ENCODE peak calls at places on chromosomes 13 and 19, in six cellular contexts. G, F, Y, A, W and O are unnamed samples.
A peak's percentile ranks its signal among the peaks of the same experiment; 100 is the strongest.

GRCh38 chr19:33143897-33144405 is 12.0 kb downstream of the WDR88 start:
- DNase-seq in A (no peak), F (peak; percentile 79), Y (peak; percentile 79), G (peak; percentile 57), W (peak; percentile 75), O (peak; percentile 83)

GRCh38 chr19:7944177-7944761 is 803 bp upstream of the TIMM44 start:
- DNase-seq in F (peak; percentile 90), A (peak; percentile 98), Y (peak; percentile 94), W (peak; percentile 87), G (peak; percentile 89), O (peak; percentile 94)

GRCh38 chr13:36875431-36875830 is 44.6 kb downstream of the SMAD9 start:
- DNase-seq in G (no peak), A (no peak), Y (no peak), W (no peak), F (no peak), O (no peak)

GRCh38 chr19:42028304-42029216 is 34.5 kb upstream of the ATP1A3 start:
- DNase-seq in Y (peak; percentile 69), G (no peak), F (peak; percentile 47), W (peak; percentile 38), A (no peak), O (peak; percentile 85)

GRCh38 chr19:1081301-1082164 is 13.6 kb downstream of the POLR2E start:
- DNase-seq in G (no peak), A (no peak), W (no peak), F (peak; percentile 57), Y (peak; percentile 76), O (peak; percentile 75)

GRCh38 chr13:101242720-101243119 is 173.6 kb downstream of the NALCN start:
- DNase-seq in F (no peak), A (no peak), G (no peak), W (no peak), Y (no peak), O (no peak)

GRCh38 chr19:33532859-33533455 is 11.4 kb upstream of the PEPD start:
- DNase-seq in G (no peak), A (no peak), F (no peak), Y (peak; percentile 57), W (no peak), O (peak; percentile 88)

GRCh38 chr13:50353651-50354415 is 338.6 kb downstream of the KCNRG start:
- DNase-seq in G (no peak), A (peak; percentile 85), Y (no peak), F (no peak), W (no peak), O (no peak)

GRCh38 chr13:44277459-44277858 is 96.2 kb upstream of the SERP2 start:
- DNase-seq in F (no peak), W (no peak), G (no peak), Y (no peak), A (no peak), O (no peak)

GRCh38 chr13:110876592-110876991 is 38.3 kb downstream of the ANKRD10 start:
- DNase-seq in W (no peak), Y (no peak), A (no peak), G (no peak), F (no peak), O (peak; percentile 88)

GRCh38 chr19:47374876-47375693 is 26.0 kb downstream of the DHX34 start:
- DNase-seq in A (no peak), G (no peak), F (no peak), W (no peak), Y (no peak), O (no peak)

GRCh38 chr19:33417751-33418150 is 44.2 kb downstream of the CEBPG start:
- DNase-seq in F (peak; percentile 53), A (no peak), G (no peak), W (no peak), Y (no peak), O (no peak)

GRCh38 chr13:49376121-49376520 is 67.7 kb downstream of the CAB39L start:
- DNase-seq in A (no peak), W (no peak), G (no peak), F (no peak), Y (no peak), O (no peak)

GRCh38 chr13:27283906-27284523 is 13.4 kb downstream of the RASL11A start:
- DNase-seq in Y (no peak), W (peak; percentile 23), G (no peak), F (no peak), A (no peak), O (no peak)

GRCh38 chr13:106525865-106526264 is 9.6 kb downstream of the EFNB2 start:
- DNase-seq in W (no peak), A (no peak), F (no peak), G (no peak), Y (no peak), O (peak; percentile 53)

GRCh38 chr19:12834976-12835757 is 788 bp upstream of the RTBDN start:
- DNase-seq in Y (peak; percentile 57), F (no peak), G (peak; percentile 30), W (peak; percentile 42), A (no peak), O (peak; percentile 90)

GRCh38 chr13:78298657-78299056 is 304.7 kb downstream of the POU4F1 start:
- DNase-seq in W (no peak), G (no peak), Y (no peak), F (no peak), A (no peak), O (no peak)

GRCh38 chr19:31351212-31352193 is 2.3 kb upstream of the TSHZ3 start:
- DNase-seq in Y (peak; percentile 68), F (peak; percentile 74), A (no peak), W (no peak), G (peak; percentile 74), O (peak; percentile 62)

GRCh38 chr19:15280915-15281683 is 48.9 kb upstream of the EPHX3 start:
- DNase-seq in F (peak; percentile 92), G (peak; percentile 80), Y (peak; percentile 96), W (peak; percentile 69), A (peak; percentile 97), O (no peak)

GRCh38 chr19:13092608-13093260 is 9.9 kb downstream of the LYL1 start:
- DNase-seq in G (peak; percentile 61), Y (no peak), W (no peak), A (no peak), F (no peak), O (no peak)

GRCh38 chr13:100409132-100409531 is 179.5 kb downstream of the GGACT start:
- DNase-seq in G (no peak), A (no peak), Y (peak; percentile 8), F (no peak), W (peak; percentile 23), O (peak; percentile 47)

GRCh38 chr13:67223742-67224141 is 6.4 kb downstream of the PCDH9 start:
- DNase-seq in A (no peak), F (no peak), Y (no peak), G (no peak), W (no peak), O (no peak)

GRCh38 chr19:33630880-33631627 is 9.3 kb downstream of the CHST8 start:
- DNase-seq in F (no peak), W (no peak), A (no peak), G (no peak), Y (no peak), O (no peak)

GRCh38 chr13:106373989-106374572 is 161.4 kb downstream of the EFNB2 start:
- DNase-seq in W (no peak), F (no peak), A (no peak), Y (no peak), G (no peak), O (no peak)

GRCh38 chr19:51777570-51778460 is 16.8 kb downstream of the FPR2 start:
- DNase-seq in F (no peak), G (peak; percentile 79), A (peak; percentile 62), W (peak; percentile 57), Y (peak; percentile 85), O (peak; percentile 93)

GRCh38 chr13:110381029-110381360 is 73.9 kb downstream of the COL4A2 start:
- DNase-seq in A (no peak), F (no peak), G (no peak), Y (no peak), W (no peak), O (no peak)

GRCh38 chr19:38678217-38678890 is 30.9 kb downstream of the ACTN4 start:
- DNase-seq in G (no peak), F (no peak), W (no peak), A (no peak), Y (no peak), O (no peak)

GRCh38 chr19:38676878-38677646 is 29.6 kb downstream of the ACTN4 start:
- DNase-seq in F (no peak), A (no peak), W (no peak), G (no peak), Y (no peak), O (no peak)

GRCh38 chr19:38682195-38682867 is 34.9 kb downstream of the ACTN4 start:
- DNase-seq in G (no peak), F (no peak), Y (no peak), W (no peak), A (no peak), O (no peak)

GRCh38 chr19:38678891-38679494 is 31.5 kb downstream of the ACTN4 start:
- DNase-seq in F (no peak), Y (no peak), W (no peak), A (no peak), G (no peak), O (no peak)

GRCh38 chr19:38679839-38680238 is 32.4 kb downstream of the ACTN4 start:
- DNase-seq in F (no peak), G (no peak), W (no peak), A (no peak), Y (no peak), O (no peak)
- H3K4me1 ChIP-seq in F (peaks cover 83% of the 10 kb centered on the region), G (peaks cover 46% of the 10 kb centered on the region), W (peaks cover 51% of the 10 kb centered on the region), A (peaks cover 99% of the 10 kb centered on the region), Y (peaks cover 15% of the 10 kb centered on the region), O (peaks cover 47% of the 10 kb centered on the region)

GRCh38 chr19:20273376-20273775 is 106.4 kb downstream of the ZNF486 start:
- DNase-seq in Y (no peak), A (no peak), F (no peak), W (no peak), G (no peak), O (no peak)
- TF ChIP-seq CTCF in Y (no peak), A (no peak), F (no peak), W (no peak), G (no peak), O (no peak)

DNA sequence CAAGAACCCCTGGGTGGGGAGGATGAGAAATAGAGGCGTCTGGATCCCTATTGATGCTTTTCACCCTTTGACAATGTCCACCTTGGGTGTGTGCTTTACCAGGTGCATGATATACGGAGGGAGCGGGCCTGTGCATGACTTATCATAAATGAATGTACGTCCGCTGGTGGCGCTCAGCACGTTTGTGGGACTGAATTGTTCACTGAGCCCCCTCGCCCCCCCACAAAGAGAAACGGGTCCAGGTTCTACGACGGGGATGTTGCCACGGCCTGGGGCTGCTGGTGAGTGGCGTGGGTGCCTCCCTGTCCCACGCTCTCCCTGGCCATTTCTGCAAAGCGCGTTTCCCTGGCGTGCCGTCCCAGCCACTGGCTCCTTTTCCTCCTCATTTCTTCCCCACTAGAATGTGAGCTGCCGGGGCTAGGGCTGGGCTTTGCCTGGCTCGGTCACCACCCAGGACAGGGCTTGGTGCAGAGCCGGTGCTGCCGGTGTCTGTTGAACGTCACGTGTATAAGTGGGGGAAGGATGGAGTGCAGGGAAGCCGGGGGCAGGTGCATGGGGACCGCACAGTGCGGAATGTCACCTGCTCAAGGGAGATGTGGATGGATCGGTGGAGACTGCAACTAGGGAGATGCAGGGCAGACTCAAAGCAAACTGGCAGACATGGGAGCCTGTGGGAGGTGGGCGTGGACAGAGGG is 21.6 kb downstream of the LRRC4B start:
- DNase-seq in Y (no peak), A (no peak), G (no peak), W (no peak), F (no peak), O (no peak)
- H3K4me1 ChIP-seq in Y (peaks cover 7% of the 10 kb centered on the region), A (peaks cover 11% of the 10 kb centered on the region), G (no peaks in the 10 kb centered on the region), W (no peaks in the 10 kb centered on the region), F (no peaks in the 10 kb centered on the region), O (peaks cover 6% of the 10 kb centered on the region)

DNA sequence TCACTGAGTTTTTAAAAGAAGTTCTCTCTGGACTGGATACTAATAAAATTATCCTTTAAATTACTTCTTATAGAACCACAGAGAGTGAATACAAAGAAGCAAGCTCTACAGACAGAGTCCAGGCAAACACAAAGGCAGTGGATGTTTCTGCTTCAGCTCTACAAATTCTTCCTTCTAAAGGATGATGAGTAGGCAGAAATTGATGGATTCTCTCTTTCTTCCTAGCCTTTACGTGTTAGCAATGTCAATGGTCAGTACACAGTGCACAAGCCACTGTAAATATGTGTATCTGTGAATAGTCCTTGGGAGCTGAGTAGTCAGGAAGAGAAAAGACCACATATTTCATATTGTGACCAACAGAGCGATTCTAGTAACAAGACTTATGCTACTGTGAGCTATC is 390.8 kb downstream of the TBC1D4 start:
- DNase-seq in F (no peak), W (no peak), G (no peak), Y (no peak), A (no peak), O (no peak)
- TF ChIP-seq CTCF in F (no peak), W (no peak), G (no peak), Y (no peak), A (no peak), O (no peak)